ENCODE peak calls at places on chromosomes 1 and 21, in nine cellular contexts. M, F, H, D, C, P, R, S and G are unnamed samples.
A peak's percentile ranks its signal among the peaks of the same experiment; 100 is the strongest.

GRCh38 chr1:218377143-218377660 is 32.1 kb downstream of the TGFB2 start:
- DNase-seq in M (peak; percentile 76), F (peak; percentile 69), H (no peak), D (peak; percentile 34), C (no peak), P (peak; percentile 90), R (peak; percentile 93), S (peak; percentile 51), G (peak; percentile 59)

GRCh38 chr1:3244539-3245315 is 175.7 kb downstream of the PRDM16 start:
- DNase-seq in M (no peak), F (no peak), H (no peak), D (no peak), C (no peak), P (peak; percentile 50), R (no peak), S (no peak), G (no peak)

GRCh38 chr1:89126602-89127001 is 688 bp upstream of the GBP2 start:
- DNase-seq in M (no peak), F (no peak), H (no peak), D (no peak), C (no peak), P (no peak), R (no peak), S (no peak), G (no peak)

GRCh38 chr21:34544032-34544496 is 32.1 kb upstream of the KCNE1 start:
- DNase-seq in M (peak; percentile 53), F (peak; percentile 40), H (no peak), D (peak; percentile 16), C (no peak), P (peak; percentile 18), R (no peak), S (peak; percentile 51), G (peak; percentile 37)

GRCh38 chr1:217660353-217661062 is 29.4 kb downstream of the SPATA17 start:
- DNase-seq in M (peak; percentile 71), F (no peak), H (no peak), D (no peak), C (no peak), P (no peak), R (peak; percentile 70), S (no peak), G (no peak)

GRCh38 chr1:61708953-61709907 is 15.7 kb downstream of the TM2D1 start:
- DNase-seq in M (no peak), F (no peak), H (no peak), D (no peak), C (no peak), P (no peak), R (no peak), S (no peak), G (no peak)

GRCh38 chr1:99326215-99326949 is 62.1 kb downstream of the PLPPR4 start:
- DNase-seq in M (no peak), F (no peak), H (no peak), D (no peak), C (no peak), P (no peak), R (no peak), S (no peak), G (no peak)

GRCh38 chr1:235648954-235649721 is 446 bp downstream of the GNG4 start:
- DNase-seq in M (no peak), F (peak; percentile 42), H (peak; percentile 85), D (peak; percentile 54), C (peak; percentile 51), P (no peak), R (no peak), S (peak; percentile 51), G (peak; percentile 23)

GRCh38 chr1:24177161-24177560 is 9.9 kb downstream of the IFNLR1 start:
- DNase-seq in M (no peak), F (no peak), H (no peak), D (no peak), C (no peak), P (no peak), R (no peak), S (no peak), G (no peak)

GRCh38 chr1:68321084-68321685 is 88.9 kb upstream of the WLS start:
- DNase-seq in M (peak; percentile 55), F (no peak), H (peak; percentile 81), D (no peak), C (no peak), P (peak; percentile 32), R (no peak), S (no peak), G (no peak)

GRCh38 chr1:27666791-27667254 is 5.2 kb downstream of the IFI6 start:
- DNase-seq in M (no peak), F (no peak), H (no peak), D (no peak), C (no peak), P (peak; percentile 68), R (no peak), S (no peak), G (no peak)

GRCh38 chr1:97623220-97623619 is 297.6 kb downstream of the DPYD start:
- DNase-seq in M (no peak), F (no peak), H (no peak), D (no peak), C (no peak), P (no peak), R (no peak), S (no peak), G (no peak)

GRCh38 chr1:221908573-221908972 is 166.7 kb upstream of the DUSP10 start:
- DNase-seq in M (no peak), F (no peak), H (no peak), D (no peak), C (no peak), P (no peak), R (no peak), S (no peak), G (no peak)

GRCh38 chr1:41733021-41733420 is 185.7 kb downstream of the HIVEP3 start:
- DNase-seq in M (no peak), F (no peak), H (no peak), D (no peak), C (no peak), P (no peak), R (no peak), S (no peak), G (no peak)

GRCh38 chr21:34174470-34174869 is 101.1 kb downstream of the MRPS6 start:
- DNase-seq in M (no peak), F (no peak), H (no peak), D (no peak), C (no peak), P (no peak), R (no peak), S (no peak), G (no peak)

GRCh38 chr1:45246760-45247159 is 40.4 kb upstream of the ZSWIM5 start:
- DNase-seq in M (no peak), F (no peak), H (no peak), D (no peak), C (no peak), P (no peak), R (peak; percentile 43), S (peak; percentile 1), G (no peak)

GRCh38 chr1:222880586-222880985 is 65.7 kb downstream of the DISP1 start:
- DNase-seq in M (no peak), F (peak; percentile 38), H (no peak), D (no peak), C (no peak), P (peak; percentile 33), R (peak; percentile 29), S (peak; percentile 19), G (no peak)

GRCh38 chr1:209651148-209651547 is 1.1 kb downstream of the LAMB3 start:
- DNase-seq in M (peak; percentile 84), F (peak; percentile 49), H (no peak), D (peak; percentile 50), C (peak; percentile 15), P (peak; percentile 83), R (no peak), S (peak; percentile 61), G (no peak)

GRCh38 chr1:43363283-43363934 is 4.4 kb downstream of the ELOVL1 start:
- DNase-seq in M (no peak), F (no peak), H (no peak), D (no peak), C (no peak), P (peak; percentile 31), R (no peak), S (no peak), G (no peak)

GRCh38 chr1:210695041-210695440 is 366.3 kb downstream of the HHAT start:
- DNase-seq in M (no peak), F (no peak), H (no peak), D (no peak), C (no peak), P (no peak), R (no peak), S (no peak), G (no peak)

GRCh38 chr1:226480459-226480858 is 68.1 kb upstream of the STUM start:
- DNase-seq in M (no peak), F (no peak), H (no peak), D (no peak), C (no peak), P (no peak), R (no peak), S (no peak), G (no peak)

GRCh38 chr1:7109901-7110300 is 324.6 kb downstream of the CAMTA1 start:
- DNase-seq in M (no peak), F (no peak), H (no peak), D (no peak), C (no peak), P (no peak), R (no peak), S (no peak), G (no peak)

GRCh38 chr1:156095906-156096508 is 13.7 kb upstream of the MEX3A start:
- DNase-seq in M (no peak), F (no peak), H (no peak), D (no peak), C (no peak), P (no peak), R (no peak), S (no peak), G (no peak)

GRCh38 chr1:177913762-177914540 is 55.9 kb downstream of the SEC16B start:
- DNase-seq in M (peak; percentile 20), F (no peak), H (no peak), D (no peak), C (no peak), P (no peak), R (peak; percentile 24), S (no peak), G (no peak)

GRCh38 chr1:1858382-1859086 is 32.4 kb downstream of the GNB1 start:
- DNase-seq in M (peak; percentile 62), F (no peak), H (peak; percentile 54), D (peak; percentile 8), C (no peak), P (no peak), R (no peak), S (peak; percentile 13), G (no peak)

GRCh38 chr1:208216062-208216461 is 28.1 kb downstream of the PLXNA2 start:
- DNase-seq in M (no peak), F (no peak), H (no peak), D (no peak), C (no peak), P (no peak), R (no peak), S (no peak), G (no peak)

GRCh38 chr21:31283025-31283424 is 61.0 kb downstream of the TIAM1 start:
- DNase-seq in M (no peak), F (no peak), H (no peak), D (peak; percentile 45), C (no peak), P (no peak), R (no peak), S (peak; percentile 26), G (no peak)

GRCh38 chr1:21559788-21560567 is 50.8 kb downstream of the ALPL start:
- DNase-seq in M (no peak), F (no peak), H (no peak), D (no peak), C (no peak), P (no peak), R (no peak), S (no peak), G (no peak)

GRCh38 chr21:34365794-34366193 is 2.0 kb downstream of the KCNE2 start:
- DNase-seq in M (no peak), F (no peak), H (no peak), D (no peak), C (no peak), P (no peak), R (no peak), S (no peak), G (no peak)

GRCh38 chr1:27598902-27599528 is 4.9 kb downstream of the AHDC1 start:
- DNase-seq in M (no peak), F (peak; percentile 43), H (no peak), D (no peak), C (peak; percentile 15), P (peak; percentile 44), R (no peak), S (peak; percentile 65), G (no peak)